ENCODE peak calls at places on chromosome 16, in six cellular contexts. One of them, this sample, is unnamed.

GRCh38 chr16:47110939-47111338 is 32.8 kb downstream of the NETO2 start:
- DNase-seq in SK-N-SH: peak
- DNase-seq in H1: no peak
- DNase-seq in K562: peak
- DNase-seq in GM12892: no peak
- DNase-seq in GM12878: no peak
- DNase-seq in this sample: no peak

GRCh38 chr16:66515543-66516171 is 34.3 kb downstream of the TK2 start:
- DNase-seq in SK-N-SH: no peak
- DNase-seq in H1: peak
- DNase-seq in K562: peak
- DNase-seq in GM12892: no peak
- DNase-seq in GM12878: no peak
- DNase-seq in this sample: no peak

GRCh38 chr16:89485701-89486246 is 4.6 kb downstream of the ANKRD11 start:
- DNase-seq in SK-N-SH: no peak
- DNase-seq in H1: no peak
- DNase-seq in K562: no peak
- DNase-seq in GM12892: no peak
- DNase-seq in GM12878: no peak
- DNase-seq in this sample: no peak

GRCh38 chr16:81510016-81510415 is 65.4 kb downstream of the CMIP start:
- DNase-seq in SK-N-SH: no peak
- DNase-seq in H1: no peak
- DNase-seq in K562: no peak
- DNase-seq in GM12892: no peak
- DNase-seq in GM12878: no peak
- DNase-seq in this sample: no peak

GRCh38 chr16:4561565-4561964 is 5.4 kb downstream of the C16orf96 start:
- DNase-seq in SK-N-SH: no peak
- DNase-seq in H1: no peak
- DNase-seq in K562: peak
- DNase-seq in GM12892: no peak
- DNase-seq in GM12878: no peak
- DNase-seq in this sample: no peak

GRCh38 chr16:58829096-58829495 is 95.0 kb upstream of the GOT2 start:
- DNase-seq in SK-N-SH: no peak
- DNase-seq in H1: no peak
- DNase-seq in K562: no peak
- DNase-seq in GM12892: no peak
- DNase-seq in GM12878: no peak
- DNase-seq in this sample: no peak

GRCh38 chr16:15607700-15608396 is 35.1 kb downstream of the MARF1 start:
- DNase-seq in SK-N-SH: no peak
- DNase-seq in H1: no peak
- DNase-seq in K562: no peak
- DNase-seq in GM12892: no peak
- DNase-seq in GM12878: no peak
- DNase-seq in this sample: no peak

GRCh38 chr16:68362314-68362913 is 51.6 kb downstream of the PRMT7 start:
- DNase-seq in SK-N-SH: peak
- DNase-seq in H1: no peak
- DNase-seq in K562: no peak
- DNase-seq in GM12892: no peak
- DNase-seq in GM12878: no peak
- DNase-seq in this sample: no peak

GRCh38 chr16:14501331-14502255 is 128.5 kb downstream of the PARN start:
- DNase-seq in SK-N-SH: peak
- DNase-seq in H1: peak
- DNase-seq in K562: peak
- DNase-seq in GM12892: no peak
- DNase-seq in GM12878: peak
- DNase-seq in this sample: no peak

GRCh38 chr16:3054965-3055733 is 8.8 kb downstream of the MMP25 start:
- DNase-seq in SK-N-SH: no peak
- DNase-seq in H1: no peak
- DNase-seq in K562: no peak
- DNase-seq in GM12892: no peak
- DNase-seq in GM12878: no peak
- DNase-seq in this sample: no peak

GRCh38 chr16:24409045-24409444 is 130.3 kb upstream of the RBBP6 start:
- DNase-seq in SK-N-SH: peak
- DNase-seq in H1: no peak
- DNase-seq in K562: no peak
- DNase-seq in GM12892: no peak
- DNase-seq in GM12878: no peak
- DNase-seq in this sample: peak

GRCh38 chr16:67834242-67834614 is 7.9 kb upstream of the THAP11 start:
- DNase-seq in SK-N-SH: no peak
- DNase-seq in H1: no peak
- DNase-seq in K562: no peak
- DNase-seq in GM12892: no peak
- DNase-seq in GM12878: no peak
- DNase-seq in this sample: no peak

GRCh38 chr16:21638573-21638975 is 13.8 kb downstream of the IGSF6 start:
- DNase-seq in SK-N-SH: no peak
- DNase-seq in H1: no peak
- DNase-seq in K562: no peak
- DNase-seq in GM12892: no peak
- DNase-seq in GM12878: no peak
- DNase-seq in this sample: no peak

GRCh38 chr16:22183901-22184614 is 21.8 kb downstream of the SDR42E2 start:
- DNase-seq in SK-N-SH: peak
- DNase-seq in H1: peak
- DNase-seq in K562: peak
- DNase-seq in GM12892: no peak
- DNase-seq in GM12878: no peak
- DNase-seq in this sample: no peak

GRCh38 chr16:14196011-14196410 is 124.9 kb downstream of the MRTFB start:
- DNase-seq in SK-N-SH: peak
- DNase-seq in H1: no peak
- DNase-seq in K562: no peak
- DNase-seq in GM12892: no peak
- DNase-seq in GM12878: no peak
- DNase-seq in this sample: no peak

GRCh38 chr16:81553814-81554675 is 109.4 kb downstream of the CMIP start:
- DNase-seq in SK-N-SH: no peak
- DNase-seq in H1: no peak
- DNase-seq in K562: no peak
- DNase-seq in GM12892: no peak
- DNase-seq in GM12878: no peak
- DNase-seq in this sample: no peak

GRCh38 chr16:78705694-78706093 is 606.2 kb downstream of the WWOX start:
- DNase-seq in SK-N-SH: peak
- DNase-seq in H1: no peak
- DNase-seq in K562: peak
- DNase-seq in GM12892: no peak
- DNase-seq in GM12878: peak
- DNase-seq in this sample: no peak
- TF ChIP-seq TAF1 in SK-N-SH: no peak
- TF ChIP-seq TAF1 in H1: no peak
- TF ChIP-seq TAF1 in K562: no peak
- TF ChIP-seq TAF1 in GM12892: no peak
- TF ChIP-seq TAF1 in GM12878: no peak
- TF ChIP-seq TAF1 in this sample: no peak

GRCh38 chr16:84262939-84263338 is 23.1 kb upstream of the KCNG4 start:
- DNase-seq in SK-N-SH: no peak
- DNase-seq in H1: no peak
- DNase-seq in K562: no peak
- DNase-seq in GM12892: no peak
- DNase-seq in GM12878: no peak
- DNase-seq in this sample: no peak

GRCh38 chr16:84268231-84268630 is 26.4 kb upstream of the WFDC1 start:
- DNase-seq in SK-N-SH: no peak
- DNase-seq in H1: no peak
- DNase-seq in K562: no peak
- DNase-seq in GM12892: no peak
- DNase-seq in GM12878: no peak
- DNase-seq in this sample: no peak

GRCh38 chr16:84268661-84269060 is 26.0 kb upstream of the WFDC1 start:
- DNase-seq in SK-N-SH: no peak
- DNase-seq in H1: no peak
- DNase-seq in K562: no peak
- DNase-seq in GM12892: no peak
- DNase-seq in GM12878: no peak
- DNase-seq in this sample: no peak

GRCh38 chr16:84267380-84267779 is 27.3 kb upstream of the WFDC1 start:
- DNase-seq in SK-N-SH: no peak
- DNase-seq in H1: no peak
- DNase-seq in K562: no peak
- DNase-seq in GM12892: no peak
- DNase-seq in GM12878: no peak
- DNase-seq in this sample: no peak

DNA sequence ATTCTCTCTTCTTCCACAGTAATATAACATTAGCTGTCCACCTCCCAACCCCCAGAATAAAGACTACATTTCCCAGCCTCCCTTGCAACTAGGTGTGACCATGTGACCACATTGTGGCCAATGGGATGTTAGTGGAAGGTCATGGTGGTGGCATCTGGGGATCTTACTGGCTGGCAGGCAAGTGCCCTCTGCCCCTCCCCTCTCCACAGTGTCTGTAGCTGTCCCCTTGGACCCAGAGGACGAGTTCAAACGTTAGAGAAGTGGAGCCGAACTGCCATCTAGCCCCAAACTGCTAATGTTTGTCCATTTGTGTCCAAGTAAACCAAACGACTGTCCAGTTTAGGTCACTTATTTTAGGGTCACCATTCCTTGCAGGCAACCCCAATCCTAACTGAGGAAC is 26.6 kb upstream of the KCNG4 start:
- DNase-seq in SK-N-SH: peak
- DNase-seq in H1: peak
- DNase-seq in K562: peak
- DNase-seq in GM12892: peak
- DNase-seq in GM12878: peak
- DNase-seq in this sample: peak
- TF ChIP-seq TAF1 in SK-N-SH: no peak
- TF ChIP-seq TAF1 in H1: no peak
- TF ChIP-seq TAF1 in K562: no peak
- TF ChIP-seq TAF1 in GM12892: no peak
- TF ChIP-seq TAF1 in GM12878: no peak
- TF ChIP-seq TAF1 in this sample: no peak

GRCh38 chr16:20613471-20613887 is 37.3 kb upstream of the ACSM2B start:
- DNase-seq in SK-N-SH: no peak
- DNase-seq in H1: no peak
- DNase-seq in K562: no peak
- DNase-seq in GM12892: no peak
- DNase-seq in GM12878: no peak
- DNase-seq in this sample: no peak

GRCh38 chr16:20610892-20611349 is 34.8 kb upstream of the ACSM2B start:
- DNase-seq in SK-N-SH: no peak
- DNase-seq in H1: no peak
- DNase-seq in K562: no peak
- DNase-seq in GM12892: no peak
- DNase-seq in GM12878: no peak
- DNase-seq in this sample: no peak

GRCh38 chr16:20611350-20611902 is 35.3 kb upstream of the ACSM2B start:
- DNase-seq in SK-N-SH: no peak
- DNase-seq in H1: no peak
- DNase-seq in K562: no peak
- DNase-seq in GM12892: no peak
- DNase-seq in GM12878: no peak
- DNase-seq in this sample: no peak

GRCh38 chr16:20612551-20613470 is 36.6 kb upstream of the ACSM2B start:
- DNase-seq in SK-N-SH: no peak
- DNase-seq in H1: no peak
- DNase-seq in K562: no peak
- DNase-seq in GM12892: no peak
- DNase-seq in GM12878: no peak
- DNase-seq in this sample: no peak

GRCh38 chr16:20611975-20612471 is 35.9 kb upstream of the ACSM2B start:
- DNase-seq in SK-N-SH: no peak
- DNase-seq in H1: no peak
- DNase-seq in K562: no peak
- DNase-seq in GM12892: no peak
- DNase-seq in GM12878: no peak
- DNase-seq in this sample: no peak
- TF ChIP-seq TAF1 in SK-N-SH: no peak
- TF ChIP-seq TAF1 in H1: no peak
- TF ChIP-seq TAF1 in K562: no peak
- TF ChIP-seq TAF1 in GM12892: no peak
- TF ChIP-seq TAF1 in GM12878: no peak
- TF ChIP-seq TAF1 in this sample: no peak

GRCh38 chr16:27270389-27270788 is 1.8 kb upstream of the NSMCE1 start:
- DNase-seq in SK-N-SH: no peak
- DNase-seq in H1: no peak
- DNase-seq in K562: no peak
- DNase-seq in GM12892: no peak
- DNase-seq in GM12878: no peak
- DNase-seq in this sample: no peak

GRCh38 chr16:27273330-27273669 is 4.7 kb upstream of the NSMCE1 start:
- DNase-seq in SK-N-SH: no peak
- DNase-seq in H1: no peak
- DNase-seq in K562: no peak
- DNase-seq in GM12892: no peak
- DNase-seq in GM12878: no peak
- DNase-seq in this sample: no peak

GRCh38 chr16:27275394-27275793 is 6.8 kb upstream of the NSMCE1 start:
- DNase-seq in SK-N-SH: no peak
- DNase-seq in H1: no peak
- DNase-seq in K562: no peak
- DNase-seq in GM12892: no peak
- DNase-seq in GM12878: no peak
- DNase-seq in this sample: no peak

GRCh38 chr16:27272076-27272475 is 3.5 kb upstream of the NSMCE1 start:
- DNase-seq in SK-N-SH: no peak
- DNase-seq in H1: no peak
- DNase-seq in K562: no peak
- DNase-seq in GM12892: no peak
- DNase-seq in GM12878: no peak
- DNase-seq in this sample: no peak

GRCh38 chr16:27273670-27274522 is 5.3 kb upstream of the NSMCE1 start:
- DNase-seq in SK-N-SH: no peak
- DNase-seq in H1: peak
- DNase-seq in K562: no peak
- DNase-seq in GM12892: no peak
- DNase-seq in GM12878: no peak
- DNase-seq in this sample: no peak
- TF ChIP-seq TAF1 in SK-N-SH: no peak
- TF ChIP-seq TAF1 in H1: no peak
- TF ChIP-seq TAF1 in K562: no peak
- TF ChIP-seq TAF1 in GM12892: no peak
- TF ChIP-seq TAF1 in GM12878: no peak
- TF ChIP-seq TAF1 in this sample: no peak

GRCh38 chr16:56773531-56773930 is 43.6 kb downstream of the NUP93 start:
- DNase-seq in SK-N-SH: no peak
- DNase-seq in H1: no peak
- DNase-seq in K562: no peak
- DNase-seq in GM12892: no peak
- DNase-seq in GM12878: no peak
- DNase-seq in this sample: no peak

GRCh38 chr16:56776562-56776961 is 46.6 kb downstream of the NUP93 start:
- DNase-seq in SK-N-SH: peak
- DNase-seq in H1: no peak
- DNase-seq in K562: no peak
- DNase-seq in GM12892: no peak
- DNase-seq in GM12878: no peak
- DNase-seq in this sample: no peak

GRCh38 chr16:56771558-56772279 is 41.8 kb downstream of the NUP93 start:
- DNase-seq in SK-N-SH: no peak
- DNase-seq in H1: no peak
- DNase-seq in K562: no peak
- DNase-seq in GM12892: no peak
- DNase-seq in GM12878: no peak
- DNase-seq in this sample: no peak

GRCh38 chr16:56775162-56775561 is 45.2 kb downstream of the NUP93 start:
- DNase-seq in SK-N-SH: no peak
- DNase-seq in H1: no peak
- DNase-seq in K562: no peak
- DNase-seq in GM12892: no peak
- DNase-seq in GM12878: no peak
- DNase-seq in this sample: no peak

GRCh38 chr16:56774009-56774408 is 44.1 kb downstream of the NUP93 start:
- DNase-seq in SK-N-SH: no peak
- DNase-seq in H1: no peak
- DNase-seq in K562: no peak
- DNase-seq in GM12892: no peak
- DNase-seq in GM12878: no peak
- DNase-seq in this sample: no peak
- TF ChIP-seq TAF1 in SK-N-SH: no peak
- TF ChIP-seq TAF1 in H1: no peak
- TF ChIP-seq TAF1 in K562: no peak
- TF ChIP-seq TAF1 in GM12892: no peak
- TF ChIP-seq TAF1 in GM12878: no peak
- TF ChIP-seq TAF1 in this sample: no peak

This sample was measured in GM12891.